ENCODE peak calls at places on chromosomes 2 and 18, in four cellular contexts. M is HepG2, Y is GM12878, J is SK-N-SH. H is an unnamed sample.

GRCh38 chr2:207801259-207801658 is 31.6 kb upstream of the FZD5 start:
- DNase-seq in M (peak; percentile 78), Y (no peak), J (no peak), H (peak; percentile 23)

GRCh38 chr2:164705412-164706167 is 84.3 kb upstream of the GRB14 start:
- DNase-seq in M (no peak), Y (no peak), J (no peak), H (no peak)

GRCh38 chr2:109719871-109720270 is 74.2 kb upstream of the RGPD5 start:
- DNase-seq in M (no peak), Y (no peak), J (no peak), H (no peak)

GRCh38 chr2:120132190-120132589 is 91.0 kb downstream of the TMEM185B start:
- DNase-seq in M (no peak), Y (no peak), J (peak; percentile 36), H (peak; percentile 6)

GRCh38 chr2:143473206-143473605 is 344.0 kb downstream of the ARHGAP15 start:
- DNase-seq in M (no peak), Y (no peak), J (no peak), H (no peak)

GRCh38 chr2:232479341-232480200 is 8.1 kb downstream of the ECEL1 start:
- DNase-seq in M (peak; percentile 19), Y (no peak), J (no peak), H (peak; percentile 17)

GRCh38 chr18:31792580-31792911 is 31.9 kb upstream of the SLC25A52 start:
- DNase-seq in M (peak; percentile 21), Y (no peak), J (no peak), H (no peak)

GRCh38 chr2:11168488-11168887 is 13.2 kb downstream of the SLC66A3 start:
- DNase-seq in M (no peak), Y (no peak), J (peak; percentile 39), H (no peak)

GRCh38 chr2:25332571-25332970 is 9.2 kb downstream of the DNMT3A start:
- DNase-seq in M (no peak), Y (no peak), J (peak; percentile 67), H (no peak)

GRCh38 chr2:185796758-185797157 is 58.2 kb downstream of the FSIP2 start:
- DNase-seq in M (no peak), Y (no peak), J (no peak), H (no peak)

GRCh38 chr2:234983011-234983726 is 31.4 kb downstream of the SH3BP4 start:
- DNase-seq in M (no peak), Y (no peak), J (no peak), H (no peak)

GRCh38 chr18:72530622-72531021 is 13.5 kb downstream of the CBLN2 start:
- DNase-seq in M (no peak), Y (no peak), J (no peak), H (no peak)

GRCh38 chr2:105678346-105678745 is 66.4 kb upstream of the NCK2 start:
- DNase-seq in M (no peak), Y (no peak), J (no peak), H (no peak)

GRCh38 chr2:240818543-240819403 is 1.2 kb downstream of the KIF1A start:
- DNase-seq in M (no peak), Y (no peak), J (peak; percentile 76), H (no peak)

GRCh38 chr2:230319211-230319862 is 7.7 kb upstream of the SP140L start:
- DNase-seq in M (no peak), Y (peak; percentile 60), J (no peak), H (no peak)

GRCh38 chr18:48728204-48728833 is 189.5 kb downstream of the CTIF start:
- DNase-seq in M (no peak), Y (no peak), J (no peak), H (no peak)
- TF ChIP-seq NFIC in M (no peak), Y (no peak), J (peak; percentile 95), H (no peak)

DNA sequence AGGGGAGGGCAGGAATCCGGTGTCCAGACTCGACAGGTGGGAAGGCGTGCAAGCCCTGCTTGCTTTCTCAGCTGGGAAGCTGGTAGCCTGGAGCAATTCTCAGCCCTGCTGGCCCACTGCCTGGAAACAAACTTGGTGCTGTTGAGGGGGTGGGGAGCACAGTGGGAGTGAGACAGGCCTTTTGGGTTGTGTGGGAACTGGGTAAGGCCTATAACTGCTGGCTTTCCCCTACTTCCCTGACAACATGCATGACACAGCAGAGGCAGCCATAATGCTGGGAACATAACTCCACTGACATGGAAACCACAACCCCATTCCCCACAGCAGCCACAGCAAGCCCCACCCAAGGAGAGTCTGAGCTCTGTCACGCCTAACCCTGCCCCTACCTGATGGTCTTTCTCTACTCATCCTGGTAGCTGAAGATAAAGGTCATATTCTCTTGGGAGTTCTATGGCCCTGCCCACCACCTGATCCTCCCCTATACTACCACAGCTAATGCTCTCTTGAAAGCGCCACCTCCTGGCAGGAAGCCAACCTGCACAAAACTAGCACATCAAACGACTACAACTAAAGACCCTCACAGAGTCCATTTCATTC is 122.9 kb upstream of the ACVR1C start:
- DNase-seq in M (peak; percentile 22), Y (peak; percentile 36), J (no peak), H (peak; percentile 45)
- TF ChIP-seq NFIC in M (no peak), Y (no peak), J (no peak), H (peak; percentile 94)

DNA sequence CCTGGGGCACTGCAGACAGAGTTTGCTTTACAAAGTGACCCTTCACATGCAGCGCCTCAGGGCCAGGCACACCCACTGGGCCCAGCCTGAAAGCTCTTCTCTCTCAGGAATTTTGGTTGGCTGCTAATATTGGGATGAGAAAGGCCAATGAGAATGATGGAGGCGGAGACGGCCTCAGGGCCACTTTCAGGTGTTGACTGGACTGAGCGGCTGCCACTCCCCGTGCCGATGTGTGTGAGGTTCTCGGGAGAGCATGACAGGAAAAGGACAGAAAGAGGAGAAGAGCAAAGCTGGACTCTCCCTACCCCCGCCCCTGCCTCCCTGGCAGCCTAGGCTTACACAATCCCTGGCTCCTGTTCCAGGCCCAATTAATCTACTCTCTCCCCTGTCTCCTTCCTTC is 155.7 kb downstream of the CELF4 start:
- DNase-seq in M (no peak), Y (no peak), J (no peak), H (no peak)
- TF ChIP-seq NFIC in M (no peak), Y (no peak), J (no peak), H (no peak)

GRCh38 chr18:23936371-23936958 is 78.1 kb upstream of the TTC39C start:
- DNase-seq in M (peak; percentile 9), Y (no peak), J (no peak), H (no peak)
- TF ChIP-seq NFIC in M (no peak), Y (no peak), J (no peak), H (no peak)

DNA sequence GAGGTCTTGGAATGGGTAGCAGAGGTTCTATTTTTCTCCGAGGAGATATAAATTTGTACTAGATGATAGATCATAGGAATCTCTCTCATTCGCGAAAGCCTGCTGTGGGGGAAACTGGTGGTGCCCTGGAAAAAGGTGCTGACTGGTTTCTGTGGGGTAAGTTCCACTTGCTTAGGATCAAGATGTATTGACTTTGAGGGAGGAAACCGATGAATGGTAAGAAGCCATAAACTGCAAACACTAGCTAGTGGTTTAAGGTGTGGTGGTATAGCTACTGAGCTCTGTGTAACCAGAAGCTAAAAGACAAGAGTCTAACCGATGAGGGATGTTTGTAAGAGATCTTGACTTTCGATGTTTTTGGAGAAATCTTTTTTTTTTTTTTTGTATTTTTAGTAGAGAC is 808 bp downstream of the AGPS start:
- DNase-seq in M (no peak), Y (no peak), J (peak; percentile 25), H (peak; percentile 30)
- TF ChIP-seq NFIC in M (no peak), Y (no peak), J (no peak), H (no peak)

DNA sequence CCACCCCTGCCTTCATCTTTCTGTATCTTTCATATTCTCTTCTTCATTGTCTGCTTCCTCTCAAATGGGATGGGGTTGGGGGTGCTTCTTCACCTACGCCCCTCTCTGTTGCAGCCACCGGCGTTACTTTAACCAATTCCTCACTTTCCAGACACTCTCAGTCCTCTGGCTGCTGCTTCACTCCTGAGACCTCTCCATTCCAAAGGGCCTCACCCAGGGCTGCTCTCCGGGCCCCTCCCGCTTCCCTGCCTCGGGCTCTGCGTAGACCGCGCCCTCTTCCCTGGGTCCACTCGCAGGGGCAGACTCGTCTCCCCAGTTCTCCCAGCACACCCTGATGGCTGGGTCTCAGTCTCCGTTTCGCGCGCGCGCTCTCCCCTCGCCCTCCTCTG is 916 bp downstream of the SERPINB8 start:
- DNase-seq in M (no peak), Y (no peak), J (no peak), H (no peak)
- TF ChIP-seq NFIC in M (no peak), Y (no peak), J (no peak), H (no peak)

GRCh38 chr2:147492471-147492870 is 352.4 kb upstream of the ACVR2A start:
- DNase-seq in M (no peak), Y (no peak), J (no peak), H (no peak)
- TF ChIP-seq NFIC in M (no peak), Y (no peak), J (no peak), H (no peak)

DNA sequence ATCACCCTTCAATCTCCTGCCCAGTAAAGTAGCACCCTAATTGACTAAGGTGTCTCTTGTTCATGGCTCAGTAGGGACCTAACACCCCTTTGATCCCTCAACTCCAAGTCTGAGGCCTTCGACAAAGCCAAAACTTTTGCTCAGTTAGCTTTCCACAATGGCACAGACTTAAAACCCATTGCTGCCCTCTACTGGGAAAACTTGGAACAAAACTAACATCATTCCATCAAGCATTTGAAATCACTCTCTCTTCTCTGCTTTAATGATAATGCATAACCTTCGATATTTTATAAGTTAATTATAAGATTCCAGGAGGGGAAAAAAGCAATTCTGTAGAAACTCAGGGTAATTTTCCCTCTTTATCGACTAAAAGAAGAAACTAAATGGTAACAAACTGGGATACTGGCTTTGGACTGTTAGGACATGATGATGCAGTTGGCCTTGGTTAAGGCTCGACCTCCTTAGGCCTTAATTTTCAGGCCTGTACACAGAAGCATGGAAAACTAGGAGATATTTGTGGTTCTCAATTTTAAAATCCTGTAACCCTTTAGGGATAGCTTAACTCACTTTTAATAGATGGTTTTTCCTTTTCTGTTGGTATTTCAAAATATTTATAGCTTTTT is 127.8 kb downstream of the STK39 start:
- DNase-seq in M (peak; percentile 58), Y (no peak), J (no peak), H (peak; percentile 24)
- TF ChIP-seq NFIC in M (no peak), Y (no peak), J (no peak), H (no peak)

GRCh38 chr18:77899972-77900754 is 650.5 kb downstream of the GALR1 start:
- DNase-seq in M (no peak), Y (no peak), J (peak; percentile 89), H (peak; percentile 68)
- TF ChIP-seq NFIC in M (no peak), Y (no peak), J (no peak), H (peak; percentile 10)

DNA sequence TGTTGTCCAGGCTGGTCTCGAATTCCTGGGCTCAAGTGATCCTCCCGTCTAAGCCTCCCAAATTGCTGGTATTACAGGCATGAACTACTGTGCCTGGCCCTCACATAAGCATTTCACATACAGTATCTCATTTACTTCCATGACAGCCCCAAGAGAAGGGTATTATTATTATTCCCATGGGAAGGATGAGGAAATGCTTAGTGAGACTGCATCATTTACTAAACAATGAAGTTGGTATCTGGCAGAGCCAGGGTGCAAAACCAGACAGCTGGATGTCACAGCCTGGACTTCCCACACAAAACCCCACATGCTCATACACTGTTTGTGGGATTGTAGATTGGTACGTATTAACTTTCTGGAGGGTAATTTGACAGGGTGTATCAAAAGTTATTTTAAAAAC is 29.9 kb downstream of the DAPL1 start:
- DNase-seq in M (no peak), Y (no peak), J (no peak), H (no peak)
- TF ChIP-seq NFIC in M (no peak), Y (no peak), J (no peak), H (no peak)